ENCODE peak calls at places on chromosomes 6 and 20, in nine cellular contexts. C is sigmoid colon; P is left ventricle myocardium inferior; W is CD8-positive, alpha-beta T cell; S is heart left ventricle; D is uterus; V is right cardiac atrium; O is mesendoderm; T is dorsolateral prefrontal cortex. Z is an unnamed sample.

GRCh38 chr20:31718952-31719643 is 3.6 kb downstream of the BCL2L1 start:
- DNase-seq in D (no peak), V (no peak), C (no peak), O (no peak), W (no peak), S (no peak), T (no peak), P (no peak), Z (peak)

GRCh38 chr6:155275808-155276480 is 12.1 kb downstream of the CLDN20 start:
- DNase-seq in W (no peak), O (no peak), D (no peak), C (no peak), V (peak), T (peak), P (no peak), S (no peak), Z (no peak)

GRCh38 chr6:44925100-44925739 is 402.9 kb upstream of the RUNX2 start:
- DNase-seq in V (no peak), W (no peak), C (no peak), P (no peak), O (peak), D (no peak), T (no peak), S (no peak), Z (peak)

GRCh38 chr20:58716476-58717277 is 24.1 kb downstream of the NPEPL1 start:
- DNase-seq in D (peak), P (peak), V (no peak), C (peak), S (peak), O (no peak), T (peak), W (no peak), Z (no peak)

GRCh38 chr20:44173116-44173515 is 13.9 kb downstream of the JPH2 start:
- DNase-seq in V (no peak), O (no peak), P (no peak), W (no peak), D (no peak), S (no peak), T (no peak), C (peak), Z (no peak)

GRCh38 chr6:139129284-139129683 is 5.6 kb upstream of the HECA start:
- DNase-seq in T (no peak), S (no peak), V (no peak), W (no peak), C (no peak), O (no peak), D (no peak), P (no peak), Z (no peak)

GRCh38 chr20:63539092-63539430 is 1.9 kb upstream of the PTK6 start:
- DNase-seq in S (no peak), V (no peak), T (no peak), W (no peak), O (no peak), P (no peak), C (no peak), D (no peak), Z (no peak)

GRCh38 chr6:27145731-27146455 is 101.6 kb upstream of the PRSS16 start:
- DNase-seq in P (peak), V (peak), O (peak), S (peak), D (peak), C (peak), T (peak), W (peak), Z (no peak)

GRCh38 chr6:129635396-129636164 is 74.4 kb downstream of the ARHGAP18 start:
- DNase-seq in S (peak), C (no peak), O (no peak), P (no peak), V (no peak), T (no peak), D (no peak), W (no peak), Z (no peak)

GRCh38 chr6:52389626-52390360 is 27.8 kb downstream of the PAQR8 start:
- DNase-seq in D (no peak), V (peak), W (peak), T (peak), S (peak), O (no peak), P (peak), C (no peak), Z (no peak)

GRCh38 chr6:154993026-154993425 is 2.1 kb upstream of the TIAM2 start:
- DNase-seq in V (no peak), T (no peak), S (no peak), C (no peak), P (no peak), W (no peak), D (no peak), O (no peak), Z (no peak)

GRCh38 chr6:9431945-9432344 is 982.9 kb downstream of the TFAP2A start:
- DNase-seq in S (no peak), D (no peak), P (no peak), C (no peak), V (no peak), O (no peak), W (no peak), T (no peak), Z (no peak)

GRCh38 chr20:58515240-58516212 is at the start of gene APCDD1L:
- DNase-seq in D (no peak), W (no peak), V (no peak), P (no peak), O (peak), S (no peak), C (peak), T (no peak), Z (peak)

GRCh38 chr6:170473226-170473789 is 79.8 kb downstream of the PSMB1 start:
- DNase-seq in T (no peak), D (no peak), V (peak), W (no peak), P (no peak), S (no peak), C (no peak), O (no peak), Z (no peak)

GRCh38 chr6:43741829-43742228 is 28.2 kb upstream of the VEGFA start:
- DNase-seq in W (no peak), O (no peak), C (no peak), P (no peak), D (no peak), V (no peak), S (no peak), T (no peak), Z (no peak)

GRCh38 chr6:14365393-14365792 is 247.8 kb downstream of the CD83 start:
- DNase-seq in P (no peak), C (no peak), T (no peak), D (no peak), O (no peak), V (no peak), W (no peak), S (no peak), Z (no peak)

GRCh38 chr6:108654465-108655106 is 93.9 kb downstream of the FOXO3 start:
- DNase-seq in D (no peak), S (no peak), C (no peak), V (no peak), W (no peak), P (no peak), O (no peak), T (no peak), Z (no peak)

GRCh38 chr6:108652375-108652774 is 91.7 kb downstream of the FOXO3 start:
- DNase-seq in T (no peak), P (no peak), C (no peak), S (no peak), O (no peak), V (no peak), W (no peak), D (no peak), Z (no peak)

GRCh38 chr6:108651781-108652227 is 91.1 kb downstream of the FOXO3 start:
- DNase-seq in P (peak), D (peak), O (no peak), W (no peak), S (peak), C (peak), T (no peak), V (no peak), Z (no peak)

GRCh38 chr6:108655840-108656650 is 95.3 kb downstream of the FOXO3 start:
- DNase-seq in T (no peak), P (no peak), W (no peak), C (peak), S (peak), D (peak), V (no peak), O (no peak), Z (no peak)

GRCh38 chr6:108653864-108654402 is 93.2 kb downstream of the FOXO3 start:
- DNase-seq in C (peak), S (peak), D (peak), V (peak), W (no peak), P (peak), O (no peak), T (no peak), Z (no peak)
- H3K27ac ChIP-seq in C (peak), S (peak), D (peak), V (peak), W (no peak), P (peak), O (no peak), T (peak), Z (peak)

GRCh38 chr6:22381810-22382512 is 85.1 kb upstream of the PRL start:
- DNase-seq in D (no peak), T (no peak), W (no peak), S (no peak), O (no peak), P (no peak), V (no peak), C (no peak), Z (no peak)
- H3K27ac ChIP-seq in D (no peak), T (no peak), W (no peak), S (no peak), O (no peak), P (no peak), V (no peak), C (no peak), Z (no peak)

GRCh38 chr6:2900221-2900807 is 2.8 kb downstream of the SERPINB9 start:
- DNase-seq in D (no peak), T (no peak), W (no peak), C (no peak), S (no peak), V (peak), O (no peak), P (no peak), Z (no peak)
- H3K27ac ChIP-seq in D (peak), T (peak), W (peak), C (peak), S (no peak), V (no peak), O (peak), P (peak), Z (no peak)

GRCh38 chr6:137423444-137424168 is 70.6 kb downstream of the OLIG3 start:
- DNase-seq in V (no peak), T (no peak), W (no peak), O (peak), P (no peak), C (no peak), D (no peak), S (no peak), Z (no peak)
- H3K27ac ChIP-seq in V (no peak), T (no peak), W (no peak), O (no peak), P (no peak), C (no peak), D (no peak), S (no peak), Z (no peak)

DNA sequence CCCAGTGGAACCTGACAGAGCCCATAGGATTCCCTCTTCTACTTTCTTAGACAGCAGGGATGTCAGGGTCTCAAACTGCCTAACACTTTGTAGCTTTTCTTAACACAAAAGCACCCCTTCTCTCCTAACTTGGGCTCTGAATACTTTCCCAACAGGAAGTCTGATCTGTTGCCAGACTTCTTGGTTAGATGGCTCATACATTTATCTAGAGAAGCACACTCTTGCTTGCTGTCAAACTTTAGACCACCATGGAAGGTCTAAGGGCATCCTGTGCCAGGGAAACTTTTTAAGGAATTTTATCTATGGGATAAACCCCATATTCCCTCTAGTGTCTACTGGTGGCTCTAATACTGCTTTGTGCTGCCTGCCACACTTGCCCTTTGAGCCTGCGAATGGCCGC is 3.3 kb upstream of the C6orf136 start:
- DNase-seq in W (no peak), P (no peak), S (no peak), O (no peak), V (no peak), T (no peak), C (no peak), D (no peak), Z (no peak)
- H3K27ac ChIP-seq in W (no peak), P (no peak), S (no peak), O (no peak), V (no peak), T (no peak), C (no peak), D (no peak), Z (no peak)

GRCh38 chr20:25408170-25408547 is 686 bp downstream of the GINS1 start:
- DNase-seq in S (no peak), P (no peak), W (no peak), V (no peak), D (no peak), T (no peak), O (no peak), C (no peak), Z (no peak)
- H3K27ac ChIP-seq in S (no peak), P (no peak), W (no peak), V (no peak), D (no peak), T (no peak), O (peak), C (peak), Z (no peak)

GRCh38 chr6:113642714-113643442 is 214.3 kb upstream of the MARCKS start:
- DNase-seq in P (no peak), D (no peak), W (no peak), V (no peak), O (no peak), C (no peak), T (no peak), S (no peak), Z (no peak)

GRCh38 chr6:113645986-113646385 is 211.2 kb upstream of the MARCKS start:
- DNase-seq in W (no peak), O (no peak), S (no peak), V (no peak), D (no peak), T (no peak), P (no peak), C (no peak), Z (no peak)

GRCh38 chr6:113645576-113645970 is 211.6 kb upstream of the MARCKS start:
- DNase-seq in S (no peak), D (peak), T (no peak), V (no peak), O (no peak), P (no peak), W (no peak), C (no peak), Z (peak)

GRCh38 chr6:113646701-113647100 is 210.4 kb upstream of the MARCKS start:
- DNase-seq in D (no peak), P (no peak), O (no peak), S (no peak), V (no peak), W (no peak), T (no peak), C (no peak), Z (no peak)

DNA sequence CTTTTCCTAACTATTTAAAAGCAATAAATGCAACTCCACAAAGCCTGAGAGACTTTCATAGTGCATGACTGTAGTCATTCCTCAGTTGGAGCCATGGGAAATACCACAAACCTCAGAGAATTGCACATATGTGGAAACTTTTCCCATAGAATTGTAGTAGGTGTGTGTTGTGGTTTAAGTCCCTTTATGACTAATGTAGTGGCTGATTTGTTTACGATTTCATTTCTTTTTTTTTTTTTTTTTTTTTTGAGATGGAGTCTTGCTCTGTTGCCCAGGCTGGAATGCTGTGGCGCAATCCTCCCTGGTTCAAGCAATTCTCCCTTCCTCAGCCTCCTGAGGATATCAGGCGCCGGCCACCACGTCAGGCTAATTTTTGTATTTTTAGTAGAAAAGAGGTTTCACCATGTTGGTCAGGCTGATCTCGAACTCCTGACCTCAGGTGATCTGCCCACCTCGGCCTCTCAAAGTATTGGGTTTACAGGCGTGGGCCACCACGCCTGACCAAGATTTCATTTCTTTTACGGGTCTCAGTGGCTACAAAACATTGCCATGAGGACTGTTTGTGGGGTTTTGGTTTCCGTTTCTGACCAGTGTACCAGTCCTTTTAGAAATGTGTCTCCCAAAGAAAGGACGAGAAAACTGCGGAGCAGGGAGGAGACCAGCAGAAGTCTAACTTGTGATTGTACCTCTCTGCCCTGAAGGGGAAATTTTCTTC is 212.1 kb upstream of the MARCKS start:
- DNase-seq in V (no peak), C (no peak), D (no peak), W (no peak), O (no peak), T (no peak), P (no peak), S (no peak), Z (peak)
- H3K27ac ChIP-seq in V (no peak), C (no peak), D (peak), W (no peak), O (no peak), T (no peak), P (no peak), S (no peak), Z (peak)